ENCODE peak calls at places on chromosomes 3 and 15, in seven cellular contexts. Y, J, L, D, N, Q and V are unnamed samples.
A peak's percentile ranks its signal among the peaks of the same experiment; 100 is the strongest.

GRCh38 chr3:184283681-184284080 is 7.9 kb downstream of the ECE2 start:
- DNase-seq in L (no peak), N (no peak), D (no peak), Q (no peak), Y (no peak), J (no peak), V (no peak)

GRCh38 chr3:129824926-129825541 is 68.5 kb downstream of the TMCC1 start:
- DNase-seq in J (peak; percentile 20), Y (peak; percentile 32), L (peak; percentile 62), Q (peak; percentile 61), N (peak; percentile 64), D (peak; percentile 58), V (peak; percentile 58)

GRCh38 chr3:12758025-12758830 is 831 bp downstream of the TMEM40 start:
- DNase-seq in Q (no peak), L (no peak), D (no peak), N (no peak), Y (no peak), J (no peak), V (peak; percentile 67)

GRCh38 chr3:156675744-156676466 is 1.5 kb downstream of the TIPARP start:
- DNase-seq in Y (peak; percentile 49), Q (no peak), L (peak; percentile 24), D (peak; percentile 59), N (peak; percentile 67), J (no peak), V (peak; percentile 86)

GRCh38 chr15:29533667-29534066 is 264.0 kb upstream of the NSMCE3 start:
- DNase-seq in Q (no peak), L (no peak), Y (no peak), J (no peak), N (no peak), D (no peak), V (no peak)

GRCh38 chr15:66151809-66152208 is 101.7 kb downstream of the MEGF11 start:
- DNase-seq in Y (no peak), L (no peak), Q (no peak), J (no peak), D (no peak), N (no peak), V (no peak)

GRCh38 chr3:48412375-48413001 is 17.4 kb downstream of the PLXNB1 start:
- DNase-seq in D (no peak), L (no peak), Q (no peak), Y (no peak), J (no peak), N (no peak), V (no peak)

GRCh38 chr15:99104788-99105515 is at the start of gene SYNM:
- DNase-seq in L (peak; percentile 72), Y (peak; percentile 94), Q (peak; percentile 87), J (no peak), N (peak; percentile 56), D (peak; percentile 77), V (peak; percentile 72)

GRCh38 chr3:123076496-123077418 is 9.9 kb downstream of the PDIA5 start:
- DNase-seq in N (no peak), J (no peak), D (no peak), Q (no peak), L (no peak), Y (no peak), V (no peak)

GRCh38 chr3:87488725-87489124 is 212.3 kb upstream of the POU1F1 start:
- DNase-seq in Q (no peak), J (no peak), Y (no peak), N (no peak), D (no peak), L (no peak), V (no peak)

GRCh38 chr15:36362508-36362907 is 216.9 kb upstream of the CDIN1 start:
- DNase-seq in J (no peak), N (no peak), Q (no peak), Y (no peak), D (no peak), L (no peak), V (peak; percentile 24)

GRCh38 chr15:80467311-80467714 is 63.1 kb downstream of the ARNT2 start:
- DNase-seq in N (no peak), J (no peak), L (no peak), D (no peak), Y (no peak), Q (no peak), V (no peak)

GRCh38 chr15:85587707-85588441 is 206.9 kb downstream of the KLHL25 start:
- DNase-seq in Q (no peak), D (peak; percentile 34), N (no peak), Y (no peak), L (no peak), J (no peak), V (peak; percentile 82)

GRCh38 chr3:179969525-179969924 is 67.2 kb downstream of the PEX5L start:
- DNase-seq in D (peak; percentile 3), Q (no peak), N (no peak), J (peak; percentile 54), L (no peak), Y (peak; percentile 3), V (no peak)

GRCh38 chr15:74129411-74130088 is 836 bp upstream of the ISLR2 start:
- DNase-seq in L (no peak), Y (no peak), J (no peak), Q (peak; percentile 71), N (no peak), D (no peak), V (no peak)

GRCh38 chr3:49266410-49267170 is 10.4 kb downstream of the C3orf62 start:
- DNase-seq in Y (no peak), L (no peak), Q (no peak), J (no peak), D (no peak), N (no peak), V (no peak)

GRCh38 chr15:56243117-56243773 is 434 bp downstream of the RFX7 start:
- DNase-seq in L (no peak), D (no peak), N (peak; percentile 68), J (no peak), Q (peak; percentile 78), Y (peak; percentile 30), V (peak; percentile 26)

GRCh38 chr3:14000556-14000955 is 120.7 kb upstream of the WNT7A start:
- DNase-seq in L (no peak), D (no peak), Y (no peak), J (no peak), Q (no peak), N (no peak), V (no peak)

GRCh38 chr15:78739996-78740903 is 71.0 kb downstream of the ADAMTS7 start:
- DNase-seq in L (peak; percentile 57), D (peak; percentile 45), N (peak; percentile 87), Y (no peak), J (no peak), Q (peak; percentile 96), V (peak; percentile 23)

GRCh38 chr15:68210821-68211655 is 5.9 kb upstream of the CALML4 start:
- DNase-seq in J (no peak), N (peak; percentile 61), Q (peak; percentile 96), L (no peak), D (no peak), Y (peak; percentile 72), V (peak; percentile 42)

GRCh38 chr3:163056874-163057497 is 1560.4 kb downstream of the OTOL1 start:
- DNase-seq in Q (peak; percentile 80), D (peak; percentile 42), L (peak; percentile 41), N (peak; percentile 58), J (no peak), Y (peak; percentile 36), V (peak; percentile 19)

GRCh38 chr3:14941871-14942270 is 5.5 kb upstream of the NR2C2 start:
- DNase-seq in Y (no peak), L (no peak), N (no peak), J (no peak), Q (no peak), D (no peak), V (no peak)

GRCh38 chr3:130345487-130346079 is at the start of gene COL6A5:
- DNase-seq in J (no peak), L (no peak), D (no peak), Q (peak; percentile 59), N (peak; percentile 80), Y (no peak), V (no peak)

GRCh38 chr15:50864876-50865275 is 43.6 kb upstream of the AP4E1 start:
- DNase-seq in Y (no peak), D (no peak), Q (no peak), J (no peak), L (no peak), N (no peak), V (no peak)
- TF ChIP-seq CEBPB in Y (no peak), D (no peak), Q (no peak), J (no peak), L (no peak), N (no peak), V (no peak)

GRCh38 chr3:112411425-112411824 is 78.5 kb downstream of the CD200 start:
- DNase-seq in L (no peak), Y (no peak), Q (no peak), J (no peak), N (no peak), D (no peak), V (peak; percentile 18)

GRCh38 chr3:112407888-112408702 is 75.1 kb downstream of the CD200 start:
- DNase-seq in Y (no peak), D (no peak), L (no peak), J (no peak), Q (no peak), N (no peak), V (no peak)

GRCh38 chr3:112405845-112406244 is 72.9 kb downstream of the CD200 start:
- DNase-seq in D (no peak), L (no peak), Q (no peak), N (no peak), J (no peak), Y (no peak), V (peak; percentile 40)

GRCh38 chr3:112407214-112407887 is 74.4 kb downstream of the CD200 start:
- DNase-seq in J (peak; percentile 54), D (no peak), L (no peak), N (no peak), Y (no peak), Q (no peak), V (no peak)

DNA sequence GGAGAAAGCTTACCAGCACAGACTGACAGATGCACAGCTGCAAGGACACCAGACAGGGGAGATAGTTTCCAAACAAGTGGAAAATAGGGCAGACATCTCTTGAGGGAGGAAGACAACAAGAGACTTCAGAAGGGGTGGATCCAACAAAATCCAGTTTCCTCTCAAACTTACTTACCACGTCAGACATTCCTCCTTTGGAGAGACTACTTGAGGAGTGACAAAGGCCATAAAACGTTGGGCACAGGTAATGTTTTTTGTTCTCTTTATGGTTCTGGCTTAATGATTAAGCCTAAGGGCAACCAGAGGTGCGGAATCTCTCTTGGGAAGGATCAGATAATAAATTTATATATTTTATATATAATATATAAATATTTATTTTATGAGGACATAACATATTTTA is 76.1 kb downstream of the CD200 start:
- DNase-seq in L (no peak), N (no peak), Q (no peak), J (no peak), Y (no peak), D (no peak), V (no peak)
- TF ChIP-seq CEBPB in L (no peak), N (no peak), Q (no peak), J (no peak), Y (no peak), D (no peak), V (no peak)

DNA sequence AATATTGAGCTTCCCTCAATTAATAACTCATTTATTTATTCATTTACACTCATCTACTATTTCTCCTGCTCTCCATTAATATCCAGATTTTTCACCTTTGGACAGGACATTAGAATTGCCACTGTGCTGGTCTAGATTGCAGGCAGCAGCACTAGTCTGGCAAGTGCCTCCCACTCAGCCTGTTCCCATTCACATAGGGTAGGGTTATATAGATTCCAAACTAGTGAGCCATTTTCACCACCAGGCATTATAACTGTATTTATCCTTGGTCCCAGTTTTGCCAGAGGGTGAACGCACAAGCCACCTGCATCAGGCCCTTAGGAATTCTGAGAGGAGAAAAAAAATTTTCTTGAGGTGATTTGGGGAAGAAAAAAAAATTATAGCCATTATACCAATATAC is 44.5 kb downstream of the ANAPC13 start:
- DNase-seq in D (no peak), Q (no peak), J (no peak), L (no peak), N (no peak), Y (no peak), V (peak; percentile 54)
- TF ChIP-seq CEBPB in D (no peak), Q (no peak), J (no peak), L (no peak), N (no peak), Y (no peak), V (no peak)

GRCh38 chr3:103295974-103296570 is 861.3 kb downstream of the ZPLD1 start:
- DNase-seq in J (no peak), Y (no peak), L (peak; percentile 5), Q (no peak), D (peak; percentile 19), N (peak; percentile 0), V (peak; percentile 33)
- TF ChIP-seq CEBPB in J (no peak), Y (no peak), L (no peak), Q (no peak), D (no peak), N (no peak), V (no peak)